ENCODE peak calls at places on chromosomes 7 and 10, in eight cellular contexts. E, T, R, P, O, K, W and M are unnamed samples.

GRCh38 chr10:24039331-24039730 is 169.6 kb upstream of the KIAA1217 start:
- DNase-seq in E (no peak), T (no peak), R (no peak), P (no peak), O (no peak), K (no peak), W (no peak), M (no peak)

GRCh38 chr10:132670546-132670945 is 115.4 kb downstream of the NKX6-2 start:
- DNase-seq in E (no peak), T (no peak), R (no peak), P (no peak), O (no peak), K (no peak), W (no peak), M (no peak)

GRCh38 chr7:50142421-50143113 is 49.5 kb upstream of the ZPBP start:
- DNase-seq in E (no peak), T (no peak), R (no peak), P (no peak), O (no peak), K (peak; percentile 26), W (no peak), M (no peak)

GRCh38 chr7:46713868-46714596 is 793.0 kb upstream of the IGFBP3 start:
- DNase-seq in E (no peak), T (no peak), R (no peak), P (no peak), O (no peak), K (no peak), W (no peak), M (no peak)

GRCh38 chr7:101823596-101823995 is 6.2 kb downstream of the CUX1 start:
- DNase-seq in E (no peak), T (no peak), R (no peak), P (no peak), O (no peak), K (no peak), W (no peak), M (no peak)

GRCh38 chr7:92765725-92766124 is 70.6 kb downstream of the CDK6 start:
- DNase-seq in E (no peak), T (no peak), R (no peak), P (no peak), O (no peak), K (no peak), W (no peak), M (no peak)

GRCh38 chr7:100397336-100398081 is 24.2 kb downstream of the PILRA start:
- DNase-seq in E (no peak), T (no peak), R (no peak), P (no peak), O (no peak), K (no peak), W (no peak), M (no peak)

GRCh38 chr7:3179456-3179855 is 121.6 kb upstream of the SDK1 start:
- DNase-seq in E (no peak), T (no peak), R (no peak), P (no peak), O (no peak), K (no peak), W (no peak), M (no peak)

GRCh38 chr10:79318369-79318768 is 28.9 kb upstream of the PPIF start:
- DNase-seq in E (no peak), T (no peak), R (no peak), P (no peak), O (no peak), K (no peak), W (no peak), M (no peak)

GRCh38 chr7:44307905-44308740 is 17.3 kb downstream of the CAMK2B start:
- DNase-seq in E (no peak), T (no peak), R (no peak), P (no peak), O (no peak), K (peak; percentile 5), W (no peak), M (no peak)

GRCh38 chr7:87215051-87215450 is 4.5 kb downstream of the TMEM243 start:
- DNase-seq in E (no peak), T (no peak), R (no peak), P (no peak), O (no peak), K (no peak), W (no peak), M (no peak)

GRCh38 chr10:78685466-78686163 is 383.2 kb upstream of the ZMIZ1 start:
- DNase-seq in E (no peak), T (no peak), R (no peak), P (no peak), O (no peak), K (no peak), W (no peak), M (no peak)

GRCh38 chr7:151724920-151725584 is 151.9 kb downstream of the PRKAG2 start:
- DNase-seq in E (no peak), T (no peak), R (no peak), P (no peak), O (no peak), K (no peak), W (no peak), M (no peak)

GRCh38 chr10:73017955-73018480 is 63.4 kb upstream of the PLA2G12B start:
- DNase-seq in E (no peak), T (no peak), R (no peak), P (no peak), O (no peak), K (no peak), W (no peak), M (no peak)

GRCh38 chr7:152189026-152189425 is 163.6 kb downstream of the GALNT11 start:
- DNase-seq in E (no peak), T (no peak), R (no peak), P (no peak), O (no peak), K (no peak), W (no peak), M (no peak)

GRCh38 chr7:55065079-55065478 is 46.3 kb downstream of the EGFR start:
- DNase-seq in E (no peak), T (no peak), R (no peak), P (no peak), O (no peak), K (no peak), W (no peak), M (no peak)

GRCh38 chr7:158192956-158193355 is 394.7 kb downstream of the PTPRN2 start:
- DNase-seq in E (no peak), T (no peak), R (no peak), P (no peak), O (no peak), K (peak; percentile 8), W (no peak), M (no peak)

GRCh38 chr10:101694674-101695403 is at the start of gene FBXW4:
- DNase-seq in E (peak; percentile 59), T (peak; percentile 67), R (no peak), P (peak; percentile 54), O (peak; percentile 67), K (peak; percentile 78), W (peak; percentile 37), M (peak; percentile 45)

GRCh38 chr10:36488579-36488978 is 636.8 kb upstream of the ANKRD30A start:
- DNase-seq in E (no peak), T (no peak), R (no peak), P (no peak), O (no peak), K (no peak), W (no peak), M (no peak)

GRCh38 chr10:3126741-3127342 is 45.7 kb downstream of the PITRM1 start:
- DNase-seq in E (no peak), T (no peak), R (no peak), P (no peak), O (no peak), K (no peak), W (no peak), M (no peak)

GRCh38 chr7:32893722-32894121 is 2.2 kb upstream of the KBTBD2 start:
- DNase-seq in E (no peak), T (no peak), R (no peak), P (no peak), O (no peak), K (no peak), W (no peak), M (no peak)

GRCh38 chr7:30206466-30206865 is 71.7 kb downstream of the MTURN start:
- DNase-seq in E (no peak), T (no peak), R (no peak), P (no peak), O (no peak), K (no peak), W (no peak), M (peak; percentile 12)

GRCh38 chr10:91774571-91774970 is 23.7 kb upstream of the TNKS2 start:
- DNase-seq in E (no peak), T (no peak), R (no peak), P (no peak), O (no peak), K (no peak), W (no peak), M (no peak)

GRCh38 chr10:4801405-4801804 is 24.6 kb upstream of the AKR1E2 start:
- DNase-seq in E (no peak), T (no peak), R (no peak), P (no peak), O (no peak), K (no peak), W (no peak), M (no peak)

GRCh38 chr7:77866370-77866769 is 67.8 kb downstream of the PHTF2 start:
- DNase-seq in E (no peak), T (no peak), R (no peak), P (no peak), O (no peak), K (no peak), W (no peak), M (no peak)

GRCh38 chr10:86348321-86349210 is 18.0 kb downstream of the GRID1 start:
- DNase-seq in E (no peak), T (no peak), R (no peak), P (no peak), O (no peak), K (no peak), W (no peak), M (peak; percentile 22)

GRCh38 chr10:92755725-92756124 is 66.0 kb downstream of the HHEX start:
- DNase-seq in E (no peak), T (no peak), R (no peak), P (no peak), O (no peak), K (no peak), W (no peak), M (no peak)

GRCh38 chr7:137142376-137142775 is 201.2 kb downstream of the PTN start:
- DNase-seq in E (no peak), T (no peak), R (no peak), P (no peak), O (no peak), K (no peak), W (no peak), M (no peak)

GRCh38 chr10:77844713-77845454 is 81.7 kb downstream of the DLG5 start:
- DNase-seq in E (no peak), T (peak; percentile 26), R (no peak), P (no peak), O (no peak), K (no peak), W (no peak), M (no peak)